ENCODE peak calls at places on chromosomes 16 and 17, in four cellular contexts. G is K562, R is HCT116, F is H1. X is an unnamed sample.

GRCh38 chr17:75757086-75757681 is 7.8 kb downstream of the GALK1 start:
- DNase-seq in G (no peak), R (no peak), F (no peak), X (no peak)

GRCh38 chr16:71520550-71520949 is 5.7 kb upstream of the CHST4 start:
- DNase-seq in G (no peak), R (no peak), F (no peak), X (no peak)

GRCh38 chr16:12340151-12340733 is 363.7 kb downstream of the SNX29 start:
- DNase-seq in G (peak; percentile 58), R (peak; percentile 55), F (peak; percentile 72), X (no peak)

GRCh38 chr17:80339118-80339517 is 75.8 kb upstream of the ENDOV start:
- DNase-seq in G (no peak), R (no peak), F (no peak), X (no peak)

GRCh38 chr16:5938607-5939006 is 841.0 kb upstream of the EEF2KMT start:
- DNase-seq in G (no peak), R (no peak), F (no peak), X (no peak)

GRCh38 chr16:2282866-2283555 is 15.1 kb upstream of the RNPS1 start:
- DNase-seq in G (no peak), R (no peak), F (no peak), X (no peak)

GRCh38 chr16:7405166-7405565 is 72.5 kb downstream of the RBFOX1 start:
- DNase-seq in G (no peak), R (no peak), F (peak; percentile 49), X (no peak)

GRCh38 chr17:2975469-2975958 is 87.9 kb downstream of the OR1D5 start:
- DNase-seq in G (no peak), R (peak; percentile 90), F (no peak), X (no peak)

GRCh38 chr17:48625502-48626201 is 506 bp downstream of the HOXB9 start:
- DNase-seq in G (peak; percentile 76), R (no peak), F (peak; percentile 77), X (no peak)

GRCh38 chr16:88817785-88818609 is 6.3 kb upstream of the APRT start:
- DNase-seq in G (no peak), R (no peak), F (no peak), X (no peak)

GRCh38 chr17:57735707-57736106 is 9.4 kb downstream of the CCDC182 start:
- DNase-seq in G (peak; percentile 19), R (peak; percentile 36), F (no peak), X (no peak)

GRCh38 chr17:19363460-19364035 is 1.0 kb upstream of the B9D1 start:
- DNase-seq in G (no peak), R (no peak), F (no peak), X (no peak)

GRCh38 chr16:54677551-54677950 is 253.1 kb upstream of the IRX5 start:
- DNase-seq in G (no peak), R (no peak), F (no peak), X (no peak)

GRCh38 chr17:11140028-11140427 is 101.0 kb upstream of the SHISA6 start:
- DNase-seq in G (no peak), R (no peak), F (no peak), X (no peak)

GRCh38 chr16:11796227-11797165 is 562 bp downstream of the ZC3H7A start:
- DNase-seq in G (peak; percentile 72), R (no peak), F (peak; percentile 63), X (no peak)

GRCh38 chr17:10025976-10026785 is 121.1 kb upstream of the RCVRN start:
- DNase-seq in G (no peak), R (no peak), F (no peak), X (no peak)

GRCh38 chr16:72400257-72401078 is 228.5 kb upstream of the PMFBP1 start:
- DNase-seq in G (peak; percentile 59), R (peak; percentile 28), F (peak; percentile 74), X (peak; percentile 7)

GRCh38 chr16:72985148-72985882 is 62.6 kb downstream of the ZFHX3 start:
- DNase-seq in G (no peak), R (no peak), F (no peak), X (no peak)

GRCh38 chr17:39979021-39979660 is 1.5 kb upstream of the PSMD3 start:
- DNase-seq in G (no peak), R (no peak), F (no peak), X (no peak)

GRCh38 chr17:80989586-80989913 is 2.1 kb upstream of the CHMP6 start:
- DNase-seq in G (no peak), R (no peak), F (no peak), X (no peak)

GRCh38 chr17:78022425-78022824 is 63.9 kb downstream of the TNRC6C start:
- DNase-seq in G (no peak), R (no peak), F (no peak), X (no peak)

GRCh38 chr16:87700406-87701065 is 65.2 kb downstream of the KLHDC4 start:
- DNase-seq in G (no peak), R (no peak), F (no peak), X (no peak)

GRCh38 chr17:2084129-2084765 is 29.3 kb downstream of the HIC1 start:
- DNase-seq in G (peak; percentile 56), R (no peak), F (no peak), X (no peak)

GRCh38 chr17:45370949-45371413 is 54.2 kb upstream of the MAP3K14 start:
- DNase-seq in G (no peak), R (peak; percentile 56), F (no peak), X (no peak)

GRCh38 chr16:82248677-82249076 is 78.7 kb upstream of the MPHOSPH6 start:
- DNase-seq in G (no peak), R (no peak), F (no peak), X (no peak)

GRCh38 chr17:73271078-73271477 is 9.4 kb upstream of the CPSF4L start:
- DNase-seq in G (no peak), R (no peak), F (no peak), X (peak; percentile 88)

GRCh38 chr16:47492428-47493357 is 31.6 kb downstream of the PHKB start:
- DNase-seq in G (peak; percentile 59), R (no peak), F (no peak), X (peak; percentile 76)

GRCh38 chr17:75765981-75766380 is 989 bp upstream of the GALK1 start:
- DNase-seq in G (no peak), R (no peak), F (no peak), X (no peak)

GRCh38 chr16:53156516-53156915 is 101.7 kb downstream of the CHD9 start:
- DNase-seq in G (no peak), R (no peak), F (no peak), X (no peak)

GRCh38 chr16:22898874-22899348 is 84.9 kb downstream of the HS3ST2 start:
- DNase-seq in G (peak; percentile 17), R (peak; percentile 19), F (peak; percentile 93), X (peak; percentile 1)
- TF ChIP-seq ZNF274 in G (no peak), R (no peak), F (no peak), X (no peak)

GRCh38 chr16:67108931-67109406 is 772 bp upstream of the PHAF1 start:
- DNase-seq in G (no peak), R (no peak), F (no peak), X (no peak)
- TF ChIP-seq RAD21 in G (no peak), R (no peak), F (no peak), X (no peak)

GRCh38 chr17:42188749-42189650 is 3.7 kb upstream of the HCRT start:
- DNase-seq in G (no peak), R (no peak), F (no peak), X (no peak)
- TF ChIP-seq EGR1 in G (no peak), R (no peak), F (no peak), X (no peak)

GRCh38 chr17:67818110-67819002 is 6.9 kb upstream of the BPTF start:
- DNase-seq in G (no peak), R (no peak), F (no peak), X (peak; percentile 88)

GRCh38 chr17:67824735-67825626 is at the start of gene BPTF:
- DNase-seq in G (peak; percentile 82), R (peak; percentile 87), F (peak; percentile 93), X (peak; percentile 72)

GRCh38 chr17:67819722-67820121 is 5.6 kb upstream of the BPTF start:
- DNase-seq in G (no peak), R (no peak), F (no peak), X (no peak)

GRCh38 chr17:67821871-67822367 is 3.4 kb upstream of the BPTF start:
- DNase-seq in G (no peak), R (no peak), F (no peak), X (no peak)
- TF ChIP-seq ZNF274 in G (no peak), R (no peak), F (no peak), X (no peak)

X was measured in GM12878.